ENCODE peak calls at places on chromosomes 7 and 10, in seven cellular contexts. M is lower lobe of right lung; T is heart left ventricle; W is thyroid gland; F is IMR-90; L is GM23248; V is naive thymus-derived CD4-positive, alpha-beta T cell. P is an unnamed sample. For H3K36me3, the result is how much of the 10 kb centered on the place peaks cover.

GRCh38 chr7:7641129-7641663 is 644 bp downstream of the UMAD1 start:
- DNase-seq in M (no peak), T (peak), W (peak), F (peak), L (peak), V (no peak), P (no peak)

GRCh38 chr10:23359692-23360380 is 15.2 kb upstream of the C10orf67 start:
- DNase-seq in M (no peak), T (no peak), W (no peak), F (no peak), L (no peak), V (no peak), P (no peak)

GRCh38 chr7:34211003-34211402 is 305.7 kb downstream of the BMPER start:
- DNase-seq in M (no peak), T (no peak), W (no peak), F (no peak), L (no peak), V (no peak), P (no peak)

GRCh38 chr7:140902305-140902953 is 22.3 kb downstream of the BRAF start:
- DNase-seq in M (no peak), T (no peak), W (no peak), F (no peak), L (no peak), V (no peak), P (no peak)

GRCh38 chr7:84339306-84339705 is 144.7 kb upstream of the SEMA3A start:
- DNase-seq in M (no peak), T (no peak), W (no peak), F (no peak), L (no peak), V (no peak), P (no peak)

GRCh38 chr7:112156412-112156811 is 49.8 kb downstream of the DOCK4 start:
- DNase-seq in M (no peak), T (no peak), W (no peak), F (no peak), L (no peak), V (no peak), P (no peak)

GRCh38 chr10:70115948-70116682 is 16.5 kb downstream of the AIFM2 start:
- DNase-seq in M (no peak), T (peak), W (peak), F (peak), L (peak), V (peak), P (no peak)

GRCh38 chr10:31158000-31158658 is 126.5 kb upstream of the ZNF438 start:
- DNase-seq in M (no peak), T (no peak), W (no peak), F (peak), L (peak), V (no peak), P (no peak)

GRCh38 chr10:60105195-60105812 is 198.9 kb upstream of the CCDC6 start:
- DNase-seq in M (no peak), T (no peak), W (no peak), F (no peak), L (peak), V (no peak), P (no peak)

GRCh38 chr10:98361131-98361633 is 53.8 kb downstream of the PYROXD2 start:
- DNase-seq in M (peak), T (peak), W (peak), F (peak), L (peak), V (no peak), P (no peak)

GRCh38 chr7:69775231-69775771 is 177.0 kb downstream of the AUTS2 start:
- DNase-seq in M (no peak), T (peak), W (no peak), F (no peak), L (peak), V (no peak), P (no peak)

GRCh38 chr7:75931676-75932075 is 16.7 kb downstream of the POR start:
- DNase-seq in M (no peak), T (no peak), W (no peak), F (no peak), L (no peak), V (no peak), P (no peak)

GRCh38 chr10:60399343-60399742 is 9.7 kb upstream of the ANK3 start:
- DNase-seq in M (no peak), T (no peak), W (peak), F (no peak), L (no peak), V (no peak), P (no peak)

GRCh38 chr10:44261296-44261695 is 123.6 kb downstream of the CXCL12 start:
- DNase-seq in M (no peak), T (peak), W (no peak), F (no peak), L (peak), V (no peak), P (no peak)

GRCh38 chr7:132907380-132907940 is 174.4 kb downstream of the CHCHD3 start:
- DNase-seq in M (no peak), T (no peak), W (no peak), F (no peak), L (no peak), V (no peak), P (no peak)

GRCh38 chr7:70615066-70615465 is 516.9 kb upstream of the GALNT17 start:
- DNase-seq in M (no peak), T (no peak), W (no peak), F (no peak), L (no peak), V (no peak), P (no peak)

GRCh38 chr7:18849130-18849529 is 268.3 kb downstream of the TWIST1 start:
- DNase-seq in M (no peak), T (no peak), W (no peak), F (no peak), L (no peak), V (no peak), P (no peak)

GRCh38 chr10:27445070-27445469 is 59.0 kb upstream of the RAB18 start:
- DNase-seq in M (no peak), T (no peak), W (no peak), F (no peak), L (no peak), V (no peak), P (no peak)

GRCh38 chr10:78905015-78905939 is 163.5 kb upstream of the ZMIZ1 start:
- DNase-seq in M (no peak), T (no peak), W (no peak), F (no peak), L (no peak), V (no peak), P (peak)

DNA sequence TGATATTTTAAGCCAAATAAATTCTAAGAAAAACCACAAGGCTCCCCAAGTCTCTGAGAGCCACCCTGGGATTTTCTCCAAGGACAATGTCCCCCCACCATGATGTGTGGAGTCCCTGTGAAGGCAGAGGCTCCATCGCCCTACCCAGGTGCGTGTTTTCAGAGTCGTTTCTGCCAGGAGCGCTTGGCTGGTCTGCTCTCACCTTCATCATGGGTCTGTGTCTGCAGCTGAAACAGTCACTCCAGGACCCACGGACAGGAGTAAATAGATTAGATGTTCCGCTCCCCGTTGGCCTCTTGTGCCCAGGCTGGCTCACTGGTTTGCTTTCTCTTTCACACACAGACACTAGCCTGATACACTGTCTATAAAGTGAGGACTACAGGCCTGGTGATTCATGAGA is 217.5 kb downstream of the SFMBT2 start:
- DNase-seq in M (no peak), T (no peak), W (no peak), F (no peak), L (no peak), V (no peak), P (no peak)
- H3K36me3 ChIP-seq in M (under half), T (under half), W (under half), F (under half), L (under half), V (under half), P (under half)

GRCh38 chr7:137886706-137887105 is 39.9 kb upstream of the DGKI start:
- DNase-seq in M (no peak), T (no peak), W (no peak), F (peak), L (peak), V (no peak), P (no peak)

GRCh38 chr7:137885623-137886022 is 38.8 kb upstream of the DGKI start:
- DNase-seq in M (no peak), T (no peak), W (no peak), F (no peak), L (no peak), V (no peak), P (no peak)

GRCh38 chr7:137888254-137888653 is 41.5 kb upstream of the DGKI start:
- DNase-seq in M (no peak), T (no peak), W (no peak), F (no peak), L (no peak), V (no peak), P (no peak)

GRCh38 chr7:137882806-137883205 is 36.0 kb upstream of the DGKI start:
- DNase-seq in M (no peak), T (no peak), W (no peak), F (peak), L (peak), V (no peak), P (no peak)

DNA sequence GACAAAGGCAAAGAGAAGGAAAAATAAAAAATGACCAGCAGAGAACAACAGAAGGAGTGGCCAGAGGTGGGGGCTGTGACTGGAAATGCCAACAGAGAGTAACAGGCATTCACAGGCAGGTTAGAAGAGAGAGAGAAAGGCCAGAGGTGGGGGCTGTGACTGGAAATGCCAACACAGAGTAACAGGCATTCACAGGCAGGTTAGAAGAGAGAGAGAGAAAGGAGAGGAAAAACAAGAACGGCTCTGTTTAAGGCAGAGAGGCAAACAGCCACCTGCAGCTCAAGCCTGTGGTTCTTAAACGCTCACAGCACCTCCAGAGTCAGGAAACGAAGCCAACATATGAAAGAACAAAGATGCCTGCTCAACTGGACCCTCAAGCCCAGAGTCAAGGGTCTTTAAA is 39.5 kb upstream of the DGKI start:
- DNase-seq in M (no peak), T (no peak), W (peak), F (no peak), L (no peak), V (no peak), P (no peak)
- H3K36me3 ChIP-seq in M (half or more), T (under half), W (under half), F (half or more), L (half or more), V (under half), P (half or more)

GRCh38 chr7:30584415-30584814 is 10.3 kb upstream of the GARS1 start:
- DNase-seq in M (no peak), T (no peak), W (no peak), F (no peak), L (no peak), V (no peak), P (no peak)
- H3K36me3 ChIP-seq in M (half or more), T (under half), W (under half), F (under half), L (under half), V (under half), P (half or more)

GRCh38 chr7:74048999-74049599 is 21.1 kb downstream of the ELN start:
- DNase-seq in M (no peak), T (no peak), W (no peak), F (no peak), L (no peak), V (no peak), P (no peak)

GRCh38 chr7:74051193-74051592 is 23.2 kb downstream of the ELN start:
- DNase-seq in M (peak), T (no peak), W (no peak), F (no peak), L (no peak), V (no peak), P (no peak)

GRCh38 chr7:74047804-74048380 is 19.9 kb downstream of the ELN start:
- DNase-seq in M (peak), T (no peak), W (no peak), F (no peak), L (no peak), V (no peak), P (no peak)

GRCh38 chr7:74051629-74052410 is 23.8 kb downstream of the ELN start:
- DNase-seq in M (peak), T (no peak), W (peak), F (no peak), L (no peak), V (no peak), P (no peak)

DNA sequence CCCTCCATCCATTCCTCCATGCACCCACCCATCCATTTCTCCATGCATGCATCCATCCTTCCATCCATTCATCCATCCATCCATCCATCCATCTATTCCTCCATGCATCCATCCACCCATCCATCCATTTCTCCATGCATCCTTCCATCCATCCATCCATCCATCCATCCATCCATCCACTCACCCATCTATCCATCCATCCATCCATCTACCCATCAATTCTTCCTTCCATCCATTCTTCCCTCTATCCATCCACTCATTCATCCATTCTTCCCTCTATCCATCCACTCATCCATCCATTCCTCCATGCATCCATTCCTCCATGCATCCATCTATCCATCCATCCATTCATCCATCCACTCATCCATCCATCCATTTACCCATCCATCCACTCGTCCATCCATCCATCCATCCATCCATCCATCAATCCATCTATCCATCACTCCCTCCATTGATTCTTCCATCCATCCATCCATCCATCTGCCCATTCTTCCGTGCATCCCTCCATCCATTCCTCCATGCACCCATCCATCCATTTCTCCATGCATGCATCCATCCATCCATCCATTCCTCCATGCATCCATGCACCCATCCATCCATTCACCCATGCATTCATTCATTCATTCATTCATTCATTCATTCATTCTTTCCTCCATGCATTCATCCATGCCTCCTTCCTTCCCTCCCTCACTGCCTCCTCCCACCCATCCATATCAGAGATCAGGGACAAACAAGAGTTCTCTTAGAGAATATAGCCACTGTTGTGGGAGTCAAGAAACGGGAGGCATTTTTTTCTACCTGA is 22.2 kb downstream of the ELN start:
- DNase-seq in M (no peak), T (no peak), W (no peak), F (no peak), L (no peak), V (no peak), P (no peak)
- H3K36me3 ChIP-seq in M (half or more), T (half or more), W (under half), F (under half), L (under half), V (under half), P (under half)

GRCh38 chr7:131533566-131534561 is 22.6 kb downstream of the PODXL start:
- DNase-seq in M (no peak), T (no peak), W (no peak), F (no peak), L (no peak), V (no peak), P (no peak)
- H3K36me3 ChIP-seq in M (under half), T (under half), W (under half), F (under half), L (under half), V (under half), P (under half)